ENCODE peak calls at places on chromosomes 5 and 9, in eight cellular contexts. G is prostate gland; Q is adrenal gland; U is heart right ventricle; N is thoracic aorta; P is ovary; D is CD8-positive, alpha-beta T cell; C is WERI-Rb-1. J is an unnamed sample.

GRCh38 chr9:16329699-16330113 is 540.8 kb downstream of the BNC2 start:
- DNase-seq in N (no peak), U (peak; percentile 37), G (no peak), P (peak; percentile 73), D (no peak), C (no peak), Q (no peak), J (no peak)

GRCh38 chr9:18544456-18544855 is 70.5 kb downstream of the ADAMTSL1 start:
- DNase-seq in G (no peak), N (no peak), P (no peak), C (no peak), D (no peak), U (no peak), Q (no peak), J (no peak)

GRCh38 chr9:113221800-113222481 is 597 bp downstream of the SLC31A1 start:
- DNase-seq in G (no peak), C (no peak), N (no peak), U (no peak), P (no peak), D (no peak), Q (peak; percentile 42), J (no peak)

GRCh38 chr9:129380961-129381401 is 202.9 kb upstream of the IER5L start:
- DNase-seq in Q (no peak), N (no peak), U (no peak), C (no peak), P (no peak), G (no peak), D (no peak), J (no peak)

GRCh38 chr9:81540142-81540701 is 149.1 kb downstream of the TLE1 start:
- DNase-seq in D (no peak), Q (no peak), P (no peak), C (no peak), G (no peak), N (no peak), U (no peak), J (no peak)

GRCh38 chr5:157290981-157291711 is 25.2 kb downstream of the CYFIP2 start:
- DNase-seq in D (no peak), N (no peak), C (no peak), Q (peak; percentile 33), P (no peak), G (no peak), U (no peak), J (peak; percentile 64)

GRCh38 chr5:150637245-150638052 is 3.0 kb upstream of the SYNPO start:
- DNase-seq in G (no peak), N (no peak), D (no peak), U (no peak), P (no peak), Q (peak; percentile 79), C (no peak), J (peak; percentile 59)

GRCh38 chr5:139131062-139131856 is 66.9 kb downstream of the SIL1 start:
- DNase-seq in G (peak; percentile 16), P (peak; percentile 69), Q (peak; percentile 77), U (peak; percentile 71), D (no peak), C (no peak), N (no peak), J (peak; percentile 65)

GRCh38 chr9:99249619-99250018 is 27.5 kb downstream of the SEC61B start:
- DNase-seq in Q (no peak), C (no peak), N (no peak), U (no peak), P (no peak), D (no peak), G (no peak), J (no peak)
- H3K27me3 ChIP-seq in Q (no peaks in the 10 kb centered on the region), C (no peaks in the 10 kb centered on the region), N (no peaks in the 10 kb centered on the region), U (no peaks in the 10 kb centered on the region), P (no peaks in the 10 kb centered on the region), D (no peaks in the 10 kb centered on the region), G (no peaks in the 10 kb centered on the region), J (no peaks in the 10 kb centered on the region)

GRCh38 chr9:71896762-71897161 is 14.2 kb downstream of the ABHD17B start:
- DNase-seq in C (no peak), G (no peak), Q (no peak), P (no peak), N (no peak), D (no peak), U (no peak), J (no peak)
- H3K27ac ChIP-seq in C (no peak overlapping the region), G (no peak overlapping the region), Q (no peak overlapping the region), P (no peak overlapping the region), N (no peak overlapping the region), D (no peak overlapping the region), U (no peak overlapping the region), J (no peak overlapping the region)

DNA sequence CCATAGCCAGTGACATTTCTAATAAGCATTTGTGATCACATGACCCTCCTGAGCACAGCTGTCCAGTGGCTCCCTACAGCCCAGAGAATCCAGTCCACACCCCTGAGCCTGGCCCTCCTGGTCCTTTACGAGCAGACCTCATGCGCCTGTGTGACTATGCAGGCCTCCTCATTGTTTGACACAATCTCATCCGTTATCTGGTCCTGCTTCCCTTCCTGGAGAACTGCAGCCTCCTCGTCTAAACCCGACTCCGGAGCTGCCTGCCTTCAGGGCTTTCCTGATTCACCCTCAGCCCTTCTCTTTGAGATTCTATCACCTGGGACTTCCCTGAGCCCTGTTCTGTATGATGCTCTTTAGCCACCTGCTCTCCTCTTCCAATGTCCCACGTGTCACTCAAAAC is 79.7 kb downstream of the GPR21 start:
- DNase-seq in P (no peak), G (no peak), N (no peak), Q (no peak), D (no peak), U (no peak), C (no peak), J (no peak)
- H3K36me3 ChIP-seq in P (no peaks in the 10 kb centered on the region), G (no peaks in the 10 kb centered on the region), N (peaks cover 14% of the 10 kb centered on the region), Q (peaks cover 10% of the 10 kb centered on the region), D (peaks cover 6% of the 10 kb centered on the region), U (peaks cover 24% of the 10 kb centered on the region), C (peaks cover 47% of the 10 kb centered on the region), J (no peaks in the 10 kb centered on the region)

GRCh38 chr5:109942646-109943045 is 252.9 kb downstream of the MAN2A1 start:
- DNase-seq in G (no peak), N (no peak), D (no peak), U (no peak), C (no peak), P (no peak), Q (no peak), J (no peak)
- H3K27me3 ChIP-seq in G (no peaks in the 10 kb centered on the region), N (no peaks in the 10 kb centered on the region), D (no peaks in the 10 kb centered on the region), U (no peaks in the 10 kb centered on the region), C (no peaks in the 10 kb centered on the region), P (no peaks in the 10 kb centered on the region), Q (no peaks in the 10 kb centered on the region), J (no peaks in the 10 kb centered on the region)

DNA sequence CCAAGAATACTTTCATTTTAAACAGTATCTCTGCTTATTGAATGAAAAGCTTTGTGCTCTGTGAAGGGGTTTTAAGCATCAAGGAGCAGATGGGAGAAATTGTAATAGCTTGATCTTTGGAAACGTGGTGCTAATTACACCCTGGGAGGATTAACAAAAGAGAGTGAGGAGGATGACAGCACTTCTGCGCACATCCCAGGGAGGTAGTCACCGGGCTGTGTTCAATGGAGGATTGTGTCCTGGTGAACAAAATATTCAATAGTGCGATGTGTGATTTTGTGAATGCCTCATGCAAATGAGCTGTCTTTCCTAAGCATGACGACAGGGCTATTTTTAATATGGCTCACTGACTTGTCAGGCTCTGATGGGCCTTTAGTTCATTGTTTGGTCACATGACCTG is 477.3 kb upstream of the ADAMTS16 start:
- DNase-seq in N (no peak), P (no peak), Q (no peak), D (no peak), G (no peak), C (peak; percentile 31), U (no peak), J (no peak)
- H3K27ac ChIP-seq in N (no peak overlapping the region), P (no peak overlapping the region), Q (no peak overlapping the region), D (no peak overlapping the region), G (no peak overlapping the region), C (no peak overlapping the region), U (no peak overlapping the region), J (no peak overlapping the region)

DNA sequence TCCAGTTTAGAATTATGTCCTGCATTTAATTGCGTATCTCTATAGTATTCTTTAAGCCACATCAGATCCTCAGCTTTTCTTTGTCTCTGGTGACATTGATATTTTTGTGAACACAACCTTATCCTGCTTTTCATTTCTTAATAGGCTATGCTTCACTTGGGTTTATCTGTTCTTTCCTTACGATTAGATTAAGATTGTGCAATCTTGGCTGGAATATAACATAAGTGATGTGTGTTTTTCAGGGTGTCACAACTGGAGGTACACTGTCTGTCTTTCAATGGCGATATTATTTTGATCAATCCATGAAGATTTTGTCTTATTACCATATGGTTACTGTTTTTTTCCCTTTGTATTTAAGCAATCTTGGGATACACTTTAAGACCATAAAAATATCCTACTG is 23.6 kb downstream of the NAA35 start:
- DNase-seq in Q (no peak), C (no peak), P (no peak), D (no peak), U (no peak), G (no peak), N (no peak), J (no peak)
- H3K36me3 ChIP-seq in Q (peaks cover 32% of the 10 kb centered on the region), C (peaks cover 56% of the 10 kb centered on the region), P (no peaks in the 10 kb centered on the region), D (peaks cover 19% of the 10 kb centered on the region), U (peaks cover 88% of the 10 kb centered on the region), G (no peaks in the 10 kb centered on the region), N (peaks cover 14% of the 10 kb centered on the region), J (no peaks in the 10 kb centered on the region)

GRCh38 chr5:171632618-171633017 is 153.0 kb upstream of the SMIM23 start:
- DNase-seq in D (no peak), U (no peak), N (no peak), C (no peak), G (no peak), Q (no peak), P (no peak), J (no peak)

GRCh38 chr5:171635846-171636245 is 149.8 kb upstream of the SMIM23 start:
- DNase-seq in N (no peak), U (no peak), D (no peak), C (no peak), Q (no peak), P (no peak), G (no peak), J (no peak)

GRCh38 chr5:171630670-171631065 is 154.9 kb upstream of the SMIM23 start:
- DNase-seq in G (no peak), Q (no peak), P (no peak), N (no peak), U (no peak), D (no peak), C (no peak), J (no peak)

GRCh38 chr5:171635028-171635427 is 150.6 kb upstream of the SMIM23 start:
- DNase-seq in C (no peak), Q (no peak), N (no peak), D (no peak), U (no peak), G (no peak), P (no peak), J (no peak)

GRCh38 chr5:171633776-171634470 is 151.7 kb upstream of the SMIM23 start:
- DNase-seq in N (no peak), Q (no peak), C (no peak), D (no peak), G (no peak), U (no peak), P (no peak), J (no peak)
- H3K27me3 ChIP-seq in N (no peaks in the 10 kb centered on the region), Q (peaks cover 9% of the 10 kb centered on the region), C (peaks cover 7% of the 10 kb centered on the region), D (no peaks in the 10 kb centered on the region), G (no peaks in the 10 kb centered on the region), U (no peaks in the 10 kb centered on the region), P (no peaks in the 10 kb centered on the region), J (peaks cover 8% of the 10 kb centered on the region)